ENCODE peak calls at places on chromosomes 5 and 9, in ten cellular contexts. E is GM12864, T is astrocyte of the spinal cord, R is A673, L is HFFc6, S is lower lobe of right lung, V is MM.1S, J is colonic mucosa, Z is mucosa of descending colon, A is stomach. U is an unnamed sample.

GRCh38 chr5:125394661-125395280 is 648.3 kb upstream of the ZNF608 start:
- DNase-seq in E (no peak), T (peak; percentile 40), R (no peak), L (no peak), S (no peak), V (no peak), J (no peak), Z (no peak), A (no peak), U (no peak)

GRCh38 chr9:35598863-35599590 is 6.0 kb upstream of the TESK1 start:
- DNase-seq in E (no peak), T (no peak), R (no peak), L (no peak), S (peak; percentile 72), V (peak; percentile 83), J (no peak), Z (no peak), A (peak; percentile 63), U (no peak)

GRCh38 chr9:84899326-84899725 is 229.8 kb downstream of the NTRK2 start:
- DNase-seq in E (no peak), T (no peak), R (no peak), L (no peak), S (no peak), V (no peak), J (no peak), Z (no peak), A (no peak), U (no peak)

GRCh38 chr9:126516936-126517750 is 96.6 kb upstream of the LMX1B start:
- DNase-seq in E (no peak), T (peak; percentile 72), R (peak; percentile 35), L (peak; percentile 78), S (peak; percentile 80), V (peak; percentile 91), J (no peak), Z (peak; percentile 69), A (no peak), U (peak; percentile 52)

GRCh38 chr5:138753794-138754698 is 821 bp downstream of the CTNNA1 start:
- DNase-seq in E (no peak), T (peak; percentile 87), R (peak; percentile 84), L (peak; percentile 84), S (peak; percentile 96), V (no peak), J (peak; percentile 95), Z (peak; percentile 94), A (peak; percentile 94), U (peak; percentile 75)

GRCh38 chr5:107217721-107218130 is 453.0 kb downstream of the EFNA5 start:
- DNase-seq in E (no peak), T (no peak), R (no peak), L (no peak), S (peak; percentile 56), V (no peak), J (no peak), Z (no peak), A (no peak), U (no peak)

GRCh38 chr5:150175536-150175935 is 9.0 kb downstream of the CDX1 start:
- DNase-seq in E (no peak), T (no peak), R (peak; percentile 42), L (peak; percentile 39), S (no peak), V (peak; percentile 13), J (no peak), Z (no peak), A (no peak), U (no peak)

GRCh38 chr9:135008416-135008815 is 79.1 kb upstream of the OLFM1 start:
- DNase-seq in E (no peak), T (no peak), R (no peak), L (no peak), S (no peak), V (no peak), J (no peak), Z (no peak), A (no peak), U (no peak)

GRCh38 chr9:81361311-81361710 is 328.0 kb downstream of the TLE1 start:
- DNase-seq in E (no peak), T (no peak), R (no peak), L (no peak), S (no peak), V (no peak), J (no peak), Z (no peak), A (no peak), U (no peak)

GRCh38 chr5:74648835-74649286 is 8.3 kb upstream of the ENC1 start:
- DNase-seq in E (no peak), T (peak; percentile 70), R (peak; percentile 75), L (peak; percentile 58), S (no peak), V (peak; percentile 78), J (no peak), Z (no peak), A (no peak), U (no peak)

GRCh38 chr5:141507387-141508091 is 18.7 kb downstream of the PCDHGC5 start:
- DNase-seq in E (no peak), T (peak; percentile 89), R (no peak), L (peak; percentile 71), S (no peak), V (peak; percentile 46), J (no peak), Z (peak; percentile 61), A (no peak), U (no peak)

GRCh38 chr5:43073597-43074546 is 33.8 kb upstream of the ANXA2R start:
- DNase-seq in E (no peak), T (no peak), R (peak; percentile 62), L (peak; percentile 52), S (no peak), V (peak; percentile 40), J (peak; percentile 68), Z (no peak), A (peak; percentile 35), U (no peak)

GRCh38 chr5:82405166-82405565 is 127.0 kb upstream of the RPS23 start:
- DNase-seq in E (no peak), T (peak; percentile 88), R (no peak), L (peak; percentile 74), S (no peak), V (no peak), J (no peak), Z (no peak), A (no peak), U (no peak)

GRCh38 chr5:172315599-172316531 is 32.3 kb upstream of the UBTD2 start:
- DNase-seq in E (peak; percentile 74), T (no peak), R (no peak), L (no peak), S (no peak), V (no peak), J (no peak), Z (no peak), A (no peak), U (no peak)

GRCh38 chr9:127537792-127538191 is 74.3 kb upstream of the STXBP1 start:
- DNase-seq in E (no peak), T (no peak), R (no peak), L (no peak), S (no peak), V (no peak), J (no peak), Z (no peak), A (no peak), U (no peak)

GRCh38 chr9:17191095-17191494 is 56.3 kb downstream of the CNTLN start:
- DNase-seq in E (no peak), T (peak; percentile 44), R (peak; percentile 2), L (peak; percentile 20), S (no peak), V (no peak), J (no peak), Z (no peak), A (no peak), U (no peak)

GRCh38 chr9:135839516-135839915 is 67.8 kb downstream of the CAMSAP1 start:
- DNase-seq in E (no peak), T (no peak), R (no peak), L (no peak), S (no peak), V (no peak), J (no peak), Z (no peak), A (no peak), U (no peak)

GRCh38 chr9:86126998-86127972 is 27.9 kb upstream of the GOLM1 start:
- DNase-seq in E (no peak), T (peak; percentile 96), R (peak; percentile 3), L (peak; percentile 68), S (peak; percentile 88), V (peak; percentile 12), J (peak; percentile 87), Z (peak; percentile 89), A (peak; percentile 89), U (peak; percentile 33)

GRCh38 chr9:101530076-101530711 is 3.5 kb upstream of the RNF20 start:
- DNase-seq in E (peak; percentile 49), T (peak; percentile 79), R (peak; percentile 80), L (peak; percentile 75), S (peak; percentile 52), V (peak; percentile 81), J (peak; percentile 73), Z (no peak), A (peak; percentile 71), U (peak; percentile 46)

GRCh38 chr5:134582941-134583340 is 49.7 kb downstream of the SAR1B start:
- DNase-seq in E (no peak), T (no peak), R (no peak), L (no peak), S (no peak), V (no peak), J (no peak), Z (no peak), A (no peak), U (no peak)
- TF ChIP-seq CTCF in E (no peak), T (no peak), R (no peak), L (no peak), S (no peak), V (no peak), J (no peak), Z (no peak), A (no peak), U (no peak)

DNA sequence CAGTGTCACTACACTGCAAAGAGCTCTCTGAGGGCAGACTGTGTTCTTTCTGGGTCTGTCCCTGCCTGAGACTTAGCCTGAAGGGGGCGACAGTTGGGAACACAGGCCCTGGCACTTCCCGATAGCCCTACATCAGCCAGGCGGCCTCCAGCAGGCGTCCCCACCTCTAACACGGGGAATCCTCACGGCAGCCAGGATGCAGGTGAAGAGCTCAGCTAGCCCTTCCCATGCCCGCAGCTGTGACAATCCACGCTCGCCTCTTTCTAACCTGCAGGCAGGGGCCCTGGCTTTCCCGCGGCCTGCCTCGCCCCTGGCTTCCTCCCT is 5.9 kb downstream of the MED22 start:
- DNase-seq in E (no peak), T (no peak), R (peak; percentile 23), L (no peak), S (no peak), V (no peak), J (no peak), Z (no peak), A (no peak), U (no peak)
- TF ChIP-seq CTCF in E (peak; percentile 22), T (peak; percentile 28), R (peak; percentile 40), L (no peak), S (no peak), V (no peak), J (no peak), Z (no peak), A (no peak), U (no peak)

GRCh38 chr5:108919591-108920326 is 172.1 kb downstream of the FER start:
- DNase-seq in E (no peak), T (no peak), R (peak; percentile 20), L (no peak), S (no peak), V (peak; percentile 35), J (no peak), Z (no peak), A (no peak), U (no peak)
- TF ChIP-seq CTCF in E (no peak), T (no peak), R (peak; percentile 57), L (peak; percentile 71), S (no peak), V (peak; percentile 37), J (peak; percentile 26), Z (no peak), A (no peak), U (no peak)

GRCh38 chr5:10289353-10289752 is 18.3 kb downstream of the CMBL start:
- DNase-seq in E (no peak), T (no peak), R (no peak), L (no peak), S (no peak), V (peak; percentile 29), J (peak; percentile 81), Z (peak; percentile 65), A (peak; percentile 67), U (no peak)
- TF ChIP-seq CTCF in E (no peak), T (no peak), R (no peak), L (no peak), S (no peak), V (no peak), J (no peak), Z (no peak), A (no peak), U (no peak)